ENCODE peak calls at places on chromosomes 2 and 18, in ten cellular contexts. I is HCT116; N is A549; Q is CD4-positive, CD25-positive, alpha-beta regulatory T cell; W is lung; M is astrocyte; X is hepatocyte; F is adrenal gland; G is GM23248; P is fibroblast of lung. A is an unnamed sample. For H3K4me1, the result is how much of the 10 kb centered on the place peaks cover.

GRCh38 chr2:162912787-162913186 is 74.2 kb upstream of the KCNH7 start:
- DNase-seq in I (no peak), N (no peak), Q (no peak), W (no peak), M (no peak), X (no peak), F (no peak), G (no peak), P (no peak), A (no peak)

GRCh38 chr2:111219285-111219684 is 98.6 kb downstream of the BCL2L11 start:
- DNase-seq in I (no peak), N (no peak), Q (no peak), W (peak), M (peak), X (no peak), F (no peak), G (no peak), P (no peak), A (no peak)

GRCh38 chr2:70716951-70717350 is 51.0 kb downstream of the ADD2 start:
- DNase-seq in I (no peak), N (no peak), Q (no peak), W (no peak), M (no peak), X (no peak), F (no peak), G (no peak), P (no peak), A (no peak)

GRCh38 chr2:99554238-99554637 is 64.4 kb upstream of the REV1 start:
- DNase-seq in I (no peak), N (peak), Q (no peak), W (no peak), M (no peak), X (peak), F (no peak), G (no peak), P (no peak), A (no peak)

GRCh38 chr2:168237741-168238140 is 9.7 kb downstream of the STK39 start:
- DNase-seq in I (no peak), N (no peak), Q (no peak), W (no peak), M (no peak), X (no peak), F (no peak), G (peak), P (no peak), A (no peak)

GRCh38 chr2:112342067-112342466 is 66.7 kb downstream of the ZC3H6 start:
- DNase-seq in I (no peak), N (no peak), Q (no peak), W (no peak), M (no peak), X (no peak), F (no peak), G (no peak), P (no peak), A (no peak)

GRCh38 chr2:25207078-25207545 is 38.7 kb upstream of the POMC start:
- DNase-seq in I (no peak), N (no peak), Q (no peak), W (no peak), M (no peak), X (no peak), F (no peak), G (no peak), P (no peak), A (no peak)

GRCh38 chr2:10223932-10224720 is 78.6 kb upstream of the HPCAL1 start:
- DNase-seq in I (no peak), N (no peak), Q (no peak), W (no peak), M (no peak), X (no peak), F (no peak), G (no peak), P (no peak), A (no peak)

GRCh38 chr18:13993730-13994129 is 78.4 kb upstream of the MC2R start:
- DNase-seq in I (no peak), N (no peak), Q (no peak), W (no peak), M (no peak), X (no peak), F (no peak), G (no peak), P (no peak), A (no peak)

GRCh38 chr2:172307800-172308199 is 119.6 kb upstream of the ITGA6 start:
- DNase-seq in I (no peak), N (no peak), Q (no peak), W (peak), M (peak), X (no peak), F (no peak), G (peak), P (peak), A (no peak)

GRCh38 chr2:187148059-187148714 is 299.2 kb upstream of the ZSWIM2 start:
- DNase-seq in I (no peak), N (no peak), Q (no peak), W (no peak), M (no peak), X (no peak), F (no peak), G (no peak), P (no peak), A (peak)

GRCh38 chr18:62894681-62895390 is 179.5 kb downstream of the PHLPP1 start:
- DNase-seq in I (no peak), N (no peak), Q (no peak), W (no peak), M (no peak), X (no peak), F (no peak), G (no peak), P (no peak), A (no peak)

GRCh38 chr18:49059028-49059670 is 108.4 kb upstream of the SMAD7 start:
- DNase-seq in I (no peak), N (peak), Q (no peak), W (no peak), M (no peak), X (no peak), F (no peak), G (no peak), P (peak), A (no peak)
- H3K4me1 ChIP-seq in I (under half), N (under half), Q (under half), W (under half), M (under half), X (under half), F (under half), G (under half), P (under half), A (under half)

GRCh38 chr2:144152817-144153271 is 367.1 kb downstream of the ZEB2 start:
- DNase-seq in I (no peak), N (no peak), Q (no peak), W (no peak), M (peak), X (peak), F (no peak), G (peak), P (peak), A (no peak)

GRCh38 chr2:144161061-144161460 is 358.9 kb downstream of the ZEB2 start:
- DNase-seq in I (no peak), N (no peak), Q (no peak), W (no peak), M (no peak), X (no peak), F (no peak), G (no peak), P (no peak), A (no peak)

GRCh38 chr2:144159264-144159663 is 360.7 kb downstream of the ZEB2 start:
- DNase-seq in I (no peak), N (peak), Q (no peak), W (no peak), M (no peak), X (no peak), F (no peak), G (no peak), P (no peak), A (no peak)

GRCh38 chr2:144154205-144154604 is 365.7 kb downstream of the ZEB2 start:
- DNase-seq in I (no peak), N (no peak), Q (no peak), W (no peak), M (no peak), X (no peak), F (no peak), G (peak), P (peak), A (no peak)

DNA sequence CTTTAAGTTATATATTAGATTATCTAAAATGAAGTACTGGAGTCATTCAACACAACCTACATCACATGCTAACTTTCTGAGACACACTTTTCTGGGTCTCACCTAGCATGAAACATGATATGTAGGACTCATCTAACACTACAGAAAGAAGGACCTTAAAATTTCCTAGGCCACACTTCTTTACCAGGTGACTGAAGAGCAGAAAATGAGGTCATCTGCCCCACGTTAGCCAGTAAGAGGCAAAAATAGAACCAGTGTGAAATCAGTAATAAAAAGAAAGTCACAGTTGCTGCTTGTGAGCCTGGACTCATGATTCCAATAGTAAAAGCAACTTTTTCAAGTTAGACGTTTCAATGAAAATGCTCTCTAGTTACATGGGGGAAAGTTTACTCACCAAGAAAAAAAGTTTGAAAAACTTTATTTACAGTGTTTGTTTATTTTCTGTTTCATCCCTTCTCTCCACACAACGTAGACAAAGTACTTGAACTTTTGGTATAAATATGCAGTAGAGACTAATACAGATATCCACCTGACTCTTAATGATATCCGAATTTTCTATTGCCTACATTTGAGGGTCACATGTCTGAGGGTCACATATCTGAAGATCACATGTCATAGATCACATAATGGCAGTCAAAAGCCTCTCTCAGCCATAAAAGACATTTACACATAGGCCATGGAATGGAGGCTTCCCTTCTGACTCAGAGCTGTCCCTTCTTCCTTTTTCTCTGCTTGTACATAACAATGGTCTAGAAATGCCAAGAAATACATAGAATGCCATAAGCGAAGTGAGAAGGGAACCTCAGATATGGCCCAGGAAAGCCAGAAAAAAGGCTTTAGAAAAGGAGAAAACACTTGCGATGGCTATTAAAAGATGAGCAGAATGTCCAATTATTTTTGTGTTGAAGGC is 362.9 kb downstream of the ZEB2 start:
- DNase-seq in I (no peak), N (no peak), Q (no peak), W (no peak), M (no peak), X (no peak), F (no peak), G (no peak), P (no peak), A (no peak)
- H3K27ac ChIP-seq in I (no peak), N (no peak), Q (no peak), W (no peak), M (no peak), X (no peak), F (no peak), G (no peak), P (no peak), A (no peak)

GRCh38 chr2:120760446-120761135 is 24.9 kb downstream of the GLI2 start:
- DNase-seq in I (no peak), N (no peak), Q (no peak), W (no peak), M (no peak), X (no peak), F (no peak), G (no peak), P (peak), A (no peak)
- H3K4me1 ChIP-seq in I (under half), N (half or more), Q (under half), W (under half), M (under half), X (under half), F (under half), G (half or more), P (under half), A (under half)

GRCh38 chr2:145067631-145068030 is 547.7 kb upstream of the ZEB2 start:
- DNase-seq in I (no peak), N (no peak), Q (no peak), W (no peak), M (no peak), X (no peak), F (no peak), G (no peak), P (no peak), A (no peak)

GRCh38 chr2:145066151-145066661 is 546.3 kb upstream of the ZEB2 start:
- DNase-seq in I (no peak), N (no peak), Q (no peak), W (no peak), M (no peak), X (no peak), F (no peak), G (peak), P (peak), A (no peak)

GRCh38 chr2:145068509-145068908 is 548.6 kb upstream of the ZEB2 start:
- DNase-seq in I (no peak), N (no peak), Q (no peak), W (no peak), M (no peak), X (no peak), F (no peak), G (no peak), P (no peak), A (no peak)

GRCh38 chr2:145065278-145065677 is 545.4 kb upstream of the ZEB2 start:
- DNase-seq in I (no peak), N (no peak), Q (no peak), W (no peak), M (no peak), X (no peak), F (no peak), G (no peak), P (no peak), A (no peak)

DNA sequence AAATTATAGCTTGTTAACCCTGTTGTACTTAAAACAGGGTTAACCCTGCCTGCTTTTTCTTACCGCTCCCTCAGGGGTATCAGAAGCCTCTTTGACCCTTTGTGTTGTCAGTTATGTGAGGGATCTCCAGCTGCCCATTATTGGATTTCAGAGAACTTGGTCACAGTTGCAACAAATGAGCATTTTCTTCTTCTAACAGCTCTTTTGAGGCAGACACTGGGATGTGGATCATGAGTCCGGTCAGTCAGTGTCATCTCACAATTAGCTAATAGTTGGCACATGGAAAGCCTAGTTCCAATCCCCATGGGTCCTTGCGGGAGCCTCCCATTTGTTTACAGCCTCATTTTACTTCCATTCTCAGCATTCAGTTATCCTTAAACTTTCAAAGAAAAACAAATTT is 546.9 kb upstream of the ZEB2 start:
- DNase-seq in I (no peak), N (no peak), Q (no peak), W (no peak), M (no peak), X (no peak), F (no peak), G (peak), P (no peak), A (no peak)
- H3K27ac ChIP-seq in I (no peak), N (no peak), Q (no peak), W (no peak), M (no peak), X (peak), F (peak), G (no peak), P (peak), A (no peak)

GRCh38 chr2:27715318-27716165 is 51.9 kb downstream of the SLC4A1AP start:
- DNase-seq in I (no peak), N (peak), Q (peak), W (no peak), M (peak), X (peak), F (peak), G (peak), P (peak), A (no peak)
- H3K4me1 ChIP-seq in I (under half), N (half or more), Q (under half), W (under half), M (under half), X (under half), F (under half), G (under half), P (under half), A (under half)

DNA sequence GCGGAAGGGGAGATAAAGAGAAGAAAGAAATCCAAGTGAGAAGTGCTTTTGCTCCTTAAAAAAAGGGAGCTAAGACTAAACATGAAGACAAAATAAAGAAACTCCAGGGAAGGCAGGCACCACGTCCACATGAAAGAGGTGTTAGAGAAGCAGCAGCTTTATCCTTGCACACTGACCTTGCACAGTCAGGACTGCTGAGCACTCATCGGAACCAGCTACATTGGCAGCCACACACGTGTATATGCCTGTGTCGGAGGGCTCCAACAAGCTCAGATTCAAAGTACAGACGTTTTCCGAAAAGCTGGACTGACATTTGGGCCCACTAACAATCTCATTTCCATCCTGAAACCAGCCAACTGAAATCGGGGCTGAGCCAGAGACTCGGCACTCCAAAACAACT is 88.2 kb downstream of the TTN start:
- DNase-seq in I (no peak), N (no peak), Q (no peak), W (no peak), M (no peak), X (no peak), F (no peak), G (no peak), P (no peak), A (no peak)
- H3K27ac ChIP-seq in I (no peak), N (no peak), Q (no peak), W (no peak), M (no peak), X (no peak), F (no peak), G (no peak), P (no peak), A (no peak)

GRCh38 chr2:15766911-15767597 is 173.3 kb upstream of the MYCN start:
- DNase-seq in I (no peak), N (no peak), Q (no peak), W (no peak), M (no peak), X (no peak), F (no peak), G (no peak), P (no peak), A (no peak)

GRCh38 chr2:15769235-15769634 is 171.1 kb upstream of the MYCN start:
- DNase-seq in I (no peak), N (no peak), Q (no peak), W (no peak), M (no peak), X (no peak), F (no peak), G (no peak), P (no peak), A (no peak)

GRCh38 chr2:15768142-15769088 is 171.9 kb upstream of the MYCN start:
- DNase-seq in I (no peak), N (no peak), Q (no peak), W (no peak), M (no peak), X (no peak), F (no peak), G (no peak), P (no peak), A (no peak)

GRCh38 chr2:15766303-15766861 is 174.0 kb upstream of the MYCN start:
- DNase-seq in I (no peak), N (no peak), Q (no peak), W (no peak), M (no peak), X (no peak), F (no peak), G (no peak), P (no peak), A (no peak)

DNA sequence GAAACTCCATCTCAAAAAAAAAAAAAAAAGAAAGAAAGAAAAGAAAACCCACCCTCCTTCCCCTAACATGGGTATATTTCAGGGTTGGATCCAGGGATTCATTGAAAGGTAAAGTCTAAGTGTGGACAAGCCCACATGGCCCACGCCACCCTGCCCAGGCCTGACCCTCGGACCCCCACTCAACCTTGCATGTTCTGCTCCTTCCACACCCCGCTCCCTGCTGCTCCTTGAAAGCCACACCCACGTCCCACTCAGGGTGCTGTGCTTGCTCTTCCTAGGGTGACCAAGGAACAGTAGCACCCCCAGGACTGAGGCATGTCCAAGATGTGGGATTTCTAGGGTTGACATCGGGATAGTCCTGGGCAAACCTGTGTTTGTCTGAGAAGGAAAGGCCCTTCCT is 172.7 kb upstream of the MYCN start:
- DNase-seq in I (no peak), N (no peak), Q (no peak), W (no peak), M (no peak), X (no peak), F (no peak), G (no peak), P (no peak), A (no peak)
- H3K4me1 ChIP-seq in I (under half), N (under half), Q (under half), W (under half), M (under half), X (under half), F (under half), G (under half), P (under half), A (under half)